ENCODE peak calls at places on chromosome 3, in four cellular contexts. V is H1, K is HepG2, F is K562. U is an unnamed sample.

GRCh38 chr3:151387443-151388241 is 3.1 kb upstream of the P2RY12 start:
- DNase-seq in V (no peak), F (no peak), K (no peak), U (no peak)

GRCh38 chr3:149608987-149609386 is 48.8 kb downstream of the WWTR1 start:
- DNase-seq in V (no peak), F (no peak), K (no peak), U (no peak)

GRCh38 chr3:9291991-9292390 is 42.5 kb upstream of the SRGAP3 start:
- DNase-seq in K (no peak), F (no peak), V (no peak), U (no peak)

GRCh38 chr3:67294341-67294740 is 296.2 kb downstream of the KBTBD8 start:
- DNase-seq in F (no peak), V (no peak), K (peak; percentile 65), U (no peak)

GRCh38 chr3:134216206-134216764 is 34.4 kb downstream of the RYK start:
- DNase-seq in V (no peak), F (no peak), K (no peak), U (no peak)

GRCh38 chr3:41040256-41040655 is 159.0 kb upstream of the CTNNB1 start:
- DNase-seq in F (no peak), K (no peak), V (no peak), U (no peak)

GRCh38 chr3:72214065-72215048 is 429.4 kb upstream of the PROK2 start:
- DNase-seq in V (no peak), K (no peak), F (peak; percentile 25), U (no peak)

GRCh38 chr3:152474585-152474984 is 205.9 kb downstream of the MBNL1 start:
- DNase-seq in F (peak; percentile 64), V (no peak), K (peak; percentile 29), U (peak; percentile 16)

GRCh38 chr3:59653405-59654119 is 603.7 kb upstream of the CFAP20DC start:
- DNase-seq in K (no peak), V (no peak), F (no peak), U (no peak)

GRCh38 chr3:102156426-102156825 is 278.4 kb upstream of the ZPLD1 start:
- DNase-seq in V (no peak), F (no peak), K (no peak), U (peak; percentile 33)

GRCh38 chr3:48502728-48503168 is 1.2 kb downstream of the SHISA5 start:
- DNase-seq in F (no peak), V (no peak), K (no peak), U (no peak)

GRCh38 chr3:139808196-139808595 is 126.8 kb upstream of the CLSTN2 start:
- DNase-seq in K (no peak), V (no peak), F (no peak), U (no peak)

GRCh38 chr3:12663311-12663935 is 494 bp downstream of the RAF1 start:
- DNase-seq in K (no peak), V (no peak), F (no peak), U (peak; percentile 49)

GRCh38 chr3:141147657-141148056 is 84.0 kb upstream of the PXYLP1 start:
- DNase-seq in K (peak; percentile 82), V (no peak), F (no peak), U (no peak)

GRCh38 chr3:112778298-112779008 is 68.2 kb downstream of the CD200R1L start:
- DNase-seq in V (no peak), K (no peak), F (no peak), U (no peak)

GRCh38 chr3:43632269-43632733 is 10.5 kb upstream of the ANO10 start:
- DNase-seq in K (no peak), F (peak; percentile 82), V (no peak), U (peak; percentile 81)

GRCh38 chr3:151209652-151210051 is 6.6 kb upstream of the GPR171 start:
- DNase-seq in V (no peak), F (no peak), K (no peak), U (no peak)

GRCh38 chr3:72492240-72492639 is 356.0 kb downstream of the SHQ1 start:
- DNase-seq in K (no peak), V (no peak), F (no peak), U (no peak)

GRCh38 chr3:181549266-181549665 is 162.5 kb upstream of the SOX2 start:
- DNase-seq in K (no peak), V (no peak), F (no peak), U (no peak)

GRCh38 chr3:21750831-21751391 is at the start of gene ZNF385D:
- DNase-seq in K (no peak), F (no peak), V (peak; percentile 64), U (no peak)

GRCh38 chr3:87873136-87873535 is 185.7 kb downstream of the CGGBP1 start:
- DNase-seq in V (no peak), F (no peak), K (no peak), U (no peak)

GRCh38 chr3:39542588-39542988 is 75.1 kb downstream of the MOBP start:
- DNase-seq in V (no peak), F (no peak), K (no peak), U (no peak)

GRCh38 chr3:132870596-132870995 is 148.4 kb upstream of the NPHP3 start:
- DNase-seq in K (no peak), V (no peak), F (no peak), U (no peak)

GRCh38 chr3:153970735-153971347 is 150.3 kb upstream of the ARHGEF26 start:
- DNase-seq in V (no peak), K (no peak), F (no peak), U (peak; percentile 27)

GRCh38 chr3:42019144-42019952 is 57.4 kb upstream of the ULK4 start:
- DNase-seq in V (no peak), F (no peak), K (peak; percentile 63), U (no peak)

GRCh38 chr3:49377483-49377882 is 19.3 kb upstream of the GPX1 start:
- DNase-seq in K (no peak), V (no peak), F (peak; percentile 17), U (no peak)

GRCh38 chr3:141240290-141241247 is 8.9 kb downstream of the PXYLP1 start:
- DNase-seq in K (no peak), F (peak; percentile 22), V (no peak), U (no peak)

GRCh38 chr3:193053031-193053430 is 135.4 kb upstream of the MB21D2 start:
- DNase-seq in V (no peak), K (no peak), F (no peak), U (no peak)

GRCh38 chr3:184381261-184382224 is 1.7 kb downstream of the CHRD start:
- DNase-seq in K (no peak), F (no peak), V (no peak), U (no peak)

GRCh38 chr3:23966308-23966707 is 21.2 kb downstream of the NR1D2 start:
- DNase-seq in K (no peak), F (no peak), V (no peak), U (no peak)

GRCh38 chr3:23964537-23964936 is 19.5 kb downstream of the NR1D2 start:
- DNase-seq in V (no peak), K (no peak), F (no peak), U (no peak)

GRCh38 chr3:23969393-23969792 is 24.3 kb downstream of the NR1D2 start:
- DNase-seq in K (no peak), V (no peak), F (no peak), U (no peak)

GRCh38 chr3:23971684-23972083 is 26.6 kb downstream of the NR1D2 start:
- DNase-seq in F (no peak), K (no peak), V (no peak), U (no peak)

DNA sequence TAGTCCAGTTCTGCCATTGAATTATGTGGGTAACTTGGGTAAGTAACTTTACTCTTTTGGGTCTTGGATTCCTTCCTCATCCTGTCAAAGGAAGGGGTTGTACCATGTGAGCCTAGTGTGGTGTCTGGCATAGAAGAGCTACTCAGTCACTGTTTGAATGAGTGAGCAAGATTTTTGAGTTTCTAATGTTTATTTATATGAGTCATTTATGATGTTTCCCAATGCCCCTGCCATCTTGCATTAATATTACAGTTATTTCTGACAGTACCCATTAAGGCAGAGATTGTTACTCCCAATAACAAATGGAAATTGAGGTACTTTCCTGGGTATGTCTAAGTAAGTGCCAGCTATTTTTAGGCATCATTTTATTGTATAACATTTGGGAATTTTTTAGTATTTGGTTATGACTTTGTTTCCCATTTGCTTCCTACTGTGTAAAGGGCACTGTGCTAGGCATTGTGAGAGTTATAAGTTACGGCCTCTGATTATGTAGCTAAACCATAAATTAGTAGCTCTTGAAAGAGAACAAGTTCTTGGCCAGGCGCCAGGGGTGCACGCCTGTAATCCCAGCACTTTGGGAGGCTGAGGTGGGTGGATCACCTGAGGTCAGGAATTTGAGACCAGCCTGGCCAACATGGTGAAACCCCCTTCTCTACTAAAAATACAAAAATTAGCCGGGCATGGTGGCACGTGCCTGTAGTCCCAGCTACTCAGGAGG is 23.5 kb downstream of the NR1D2 start:
- DNase-seq in K (no peak), F (no peak), V (no peak), U (peak; percentile 60)
- TF ChIP-seq PHF8 in K (no peak), F (no peak), V (no peak), U (no peak)

GRCh38 chr3:81242871-81243270 is 518.6 kb downstream of the GBE1 start:
- DNase-seq in F (no peak), K (peak; percentile 3), V (no peak), U (peak; percentile 6)
- TF ChIP-seq CTCF in F (no peak), K (peak; percentile 21), V (no peak), U (peak; percentile 28)

GRCh38 chr3:171607452-171607851 is 147.2 kb upstream of the TNIK start:
- DNase-seq in K (no peak), F (no peak), V (no peak), U (no peak)

GRCh38 chr3:171602072-171602471 is 141.9 kb upstream of the TNIK start:
- DNase-seq in F (no peak), V (no peak), K (no peak), U (no peak)

GRCh38 chr3:171604370-171604769 is 144.2 kb upstream of the TNIK start:
- DNase-seq in F (no peak), K (no peak), V (no peak), U (no peak)

DNA sequence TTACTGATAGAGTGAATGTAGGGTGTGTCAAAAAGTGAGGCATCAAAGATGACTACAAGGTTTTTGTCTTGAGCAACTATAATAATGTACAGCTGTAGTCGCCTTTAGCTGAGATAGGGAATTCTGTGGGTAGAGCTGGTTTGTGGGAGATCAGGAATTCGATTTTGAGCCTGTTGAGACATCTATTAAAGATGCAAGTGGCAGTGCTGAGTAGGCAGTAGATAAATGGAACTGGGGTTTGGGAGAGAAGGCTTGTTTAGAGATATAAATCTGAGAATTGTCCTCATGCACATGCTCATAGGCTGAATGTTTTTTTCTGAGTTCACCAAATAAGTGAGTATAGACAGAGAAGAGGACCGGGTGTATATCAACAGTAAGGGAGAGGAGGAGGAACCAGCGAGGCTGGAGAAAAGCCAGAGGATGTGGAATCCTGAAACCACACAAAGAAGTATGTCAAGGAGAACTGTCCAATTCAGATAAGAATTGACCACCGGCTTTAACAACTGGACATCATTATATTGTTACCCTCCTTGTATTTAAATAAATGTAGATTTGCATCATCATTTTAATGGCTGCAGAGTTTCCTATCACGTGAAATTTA is 146.0 kb upstream of the TNIK start:
- DNase-seq in F (peak; percentile 62), V (no peak), K (no peak), U (no peak)
- TF ChIP-seq PHF8 in F (no peak), V (no peak), K (no peak), U (no peak)

GRCh38 chr3:30658328-30659052 is 52.1 kb downstream of the TGFBR2 start:
- DNase-seq in F (no peak), V (no peak), K (peak; percentile 32), U (peak; percentile 36)
- TF ChIP-seq CTCF in F (no peak), V (no peak), K (no peak), U (no peak)

GRCh38 chr3:79724206-79724605 is 43.6 kb downstream of the ROBO1 start:
- DNase-seq in F (no peak), K (peak; percentile 5), V (no peak), U (peak; percentile 6)
- TF ChIP-seq PHF8 in F (no peak), K (no peak), V (no peak), U (no peak)